ENCODE peak calls at places on chromosomes 11 and 22, in six cellular contexts. R, N, T, K, S and H are unnamed samples.

GRCh38 chr22:50473088-50473487 is 1.7 kb downstream of the SBF1 start:
- DNase-seq in R (no peak), N (peak; percentile 59), T (no peak), K (peak; percentile 36), S (peak; percentile 36), H (peak; percentile 20)

GRCh38 chr11:34536056-34536455 is 22.5 kb upstream of the ELF5 start:
- DNase-seq in R (peak; percentile 76), N (no peak), T (no peak), K (no peak), S (peak; percentile 19), H (no peak)

GRCh38 chr22:37230673-37231405 is 13.2 kb downstream of the RAC2 start:
- DNase-seq in R (no peak), N (peak; percentile 92), T (no peak), K (peak; percentile 51), S (no peak), H (no peak)

GRCh38 chr11:17612221-17613188 is 65.4 kb downstream of the OTOG start:
- DNase-seq in R (no peak), N (no peak), T (no peak), K (no peak), S (no peak), H (no peak)

GRCh38 chr11:86230921-86231320 is 13.6 kb upstream of the EED start:
- DNase-seq in R (no peak), N (no peak), T (no peak), K (no peak), S (peak; percentile 51), H (peak; percentile 52)

GRCh38 chr11:64436025-64436424 is 77.1 kb downstream of the RPS6KA4 start:
- DNase-seq in R (no peak), N (no peak), T (no peak), K (no peak), S (peak; percentile 82), H (peak; percentile 11)

GRCh38 chr11:130369141-130369691 is 54.5 kb upstream of the ZBTB44 start:
- DNase-seq in R (no peak), N (no peak), T (no peak), K (no peak), S (no peak), H (no peak)

GRCh38 chr22:37492428-37493344 is 6.5 kb upstream of the MFNG start:
- DNase-seq in R (no peak), N (peak; percentile 51), T (no peak), K (peak; percentile 21), S (peak; percentile 54), H (peak; percentile 32)

GRCh38 chr11:99489561-99489960 is 468.8 kb downstream of the CNTN5 start:
- DNase-seq in R (no peak), N (no peak), T (no peak), K (no peak), S (no peak), H (no peak)

GRCh38 chr11:35853871-35854270 is 90.0 kb upstream of the LDLRAD3 start:
- DNase-seq in R (no peak), N (no peak), T (no peak), K (no peak), S (no peak), H (no peak)

GRCh38 chr11:7595016-7595869 is 78.1 kb downstream of the CYB5R2 start:
- DNase-seq in R (no peak), N (no peak), T (no peak), K (no peak), S (no peak), H (no peak)

GRCh38 chr22:39559456-39560105 is 11.0 kb upstream of the CACNA1I start:
- DNase-seq in R (no peak), N (no peak), T (no peak), K (no peak), S (peak; percentile 50), H (no peak)

GRCh38 chr11:47533690-47534135 is 19.2 kb downstream of the CELF1 start:
- DNase-seq in R (no peak), N (no peak), T (no peak), K (no peak), S (no peak), H (no peak)

GRCh38 chr11:73576226-73576625 is 21.7 kb downstream of the FAM168A start:
- DNase-seq in R (no peak), N (no peak), T (no peak), K (no peak), S (no peak), H (no peak)

GRCh38 chr11:121553806-121554205 is 101.0 kb upstream of the SORL1-AS1 start:
- DNase-seq in R (no peak), N (no peak), T (no peak), K (no peak), S (peak; percentile 96), H (peak; percentile 69)

GRCh38 chr11:113862430-113862829 is 12.9 kb downstream of the USP28 start:
- DNase-seq in R (no peak), N (no peak), T (no peak), K (no peak), S (peak; percentile 35), H (peak; percentile 54)

GRCh38 chr11:112834277-112834755 is 126.9 kb upstream of the NCAM1 start:
- DNase-seq in R (peak; percentile 41), N (no peak), T (peak; percentile 63), K (no peak), S (no peak), H (no peak)

GRCh38 chr22:23520875-23521441 is 59.1 kb downstream of the IGLL1 start:
- DNase-seq in R (no peak), N (no peak), T (no peak), K (no peak), S (no peak), H (no peak)

GRCh38 chr22:44428941-44429615 is 69.0 kb downstream of the RTL6 start:
- DNase-seq in R (no peak), N (no peak), T (no peak), K (no peak), S (no peak), H (no peak)

GRCh38 chr11:2746401-2747230 is 46.8 kb upstream of the KCNQ1OT1 start:
- DNase-seq in R (no peak), N (no peak), T (no peak), K (no peak), S (no peak), H (no peak)

GRCh38 chr11:18171377-18172000 is 1.1 kb upstream of the MRGPRX4 start:
- DNase-seq in R (no peak), N (no peak), T (no peak), K (no peak), S (peak; percentile 51), H (peak; percentile 31)

GRCh38 chr11:22787565-22788162 is 41.9 kb downstream of the SVIP start:
- DNase-seq in R (no peak), N (no peak), T (peak; percentile 6), K (no peak), S (peak; percentile 53), H (peak; percentile 38)

GRCh38 chr11:103053997-103054396 is 38.0 kb downstream of the DCUN1D5 start:
- DNase-seq in R (no peak), N (no peak), T (no peak), K (no peak), S (no peak), H (no peak)

GRCh38 chr22:39176067-39176621 is 23.7 kb upstream of the CBX7 start:
- DNase-seq in R (no peak), N (no peak), T (peak; percentile 68), K (no peak), S (peak; percentile 78), H (no peak)

GRCh38 chr11:35083181-35084061 is 55.5 kb upstream of the CD44 start:
- DNase-seq in R (no peak), N (peak; percentile 76), T (peak; percentile 43), K (peak; percentile 46), S (peak; percentile 57), H (peak; percentile 78)

GRCh38 chr11:71998061-71998460 is 648 bp upstream of the IL18BP start:
- DNase-seq in R (no peak), N (no peak), T (no peak), K (no peak), S (no peak), H (no peak)

GRCh38 chr11:70109006-70109405 is 30.9 kb downstream of the ANO1 start:
- DNase-seq in R (no peak), N (no peak), T (no peak), K (no peak), S (no peak), H (no peak)

GRCh38 chr11:33634291-33634834 is 66.3 kb downstream of the C11orf91 start:
- DNase-seq in R (no peak), N (no peak), T (no peak), K (no peak), S (peak; percentile 88), H (peak; percentile 90)

GRCh38 chr11:122696662-122697061 is 41.1 kb downstream of the UBASH3B start:
- DNase-seq in R (no peak), N (peak; percentile 72), T (no peak), K (peak; percentile 34), S (no peak), H (no peak)

GRCh38 chr11:623999-624704 is 603 bp downstream of the CDHR5 start:
- DNase-seq in R (no peak), N (no peak), T (no peak), K (no peak), S (peak; percentile 64), H (peak; percentile 48)

GRCh38 chr11:112903310-112903709 is 57.9 kb upstream of the NCAM1 start:
- DNase-seq in R (no peak), N (no peak), T (no peak), K (no peak), S (no peak), H (no peak)

GRCh38 chr11:7630002-7630401 is 43.3 kb downstream of the CYB5R2 start:
- DNase-seq in R (no peak), N (no peak), T (no peak), K (no peak), S (peak; percentile 34), H (no peak)

GRCh38 chr22:32660292-32660691 is 141.2 kb upstream of the TIMP3 start:
- DNase-seq in R (no peak), N (peak; percentile 38), T (peak; percentile 54), K (peak; percentile 5), S (peak; percentile 16), H (peak; percentile 56)

GRCh38 chr11:8767466-8768142 is 85.0 kb downstream of the RPL27A start:
- DNase-seq in R (no peak), N (no peak), T (no peak), K (no peak), S (peak; percentile 26), H (peak; percentile 52)

GRCh38 chr11:66728760-66729385 is at the start of gene SPTBN2:
- DNase-seq in R (no peak), N (no peak), T (no peak), K (no peak), S (peak; percentile 48), H (no peak)

GRCh38 chr22:27952091-27952490 is 33.0 kb upstream of the PITPNB start:
- DNase-seq in R (no peak), N (no peak), T (no peak), K (no peak), S (peak; percentile 4), H (peak; percentile 46)

GRCh38 chr11:44949160-44950035 is 1.3 kb downstream of the TP53I11 start:
- DNase-seq in R (no peak), N (peak; percentile 13), T (peak; percentile 18), K (peak; percentile 24), S (peak; percentile 41), H (no peak)

GRCh38 chr11:69438286-69438920 is 43.1 kb upstream of the LINC01488 start:
- DNase-seq in R (no peak), N (no peak), T (no peak), K (no peak), S (no peak), H (no peak)

GRCh38 chr22:38327805-38328204 is 10.6 kb upstream of the CSNK1E start:
- DNase-seq in R (no peak), N (no peak), T (no peak), K (no peak), S (peak; percentile 61), H (peak; percentile 95)